ENCODE peak calls at places on chromosomes 2 and 18, in ten cellular contexts. One of them, this sample, is unnamed. For H3K4me1, the result is how much of the 10 kb centered on the place peaks cover.

GRCh38 chr2:68880213-68880612 is 9.0 kb upstream of the BMP10 start:
- DNase-seq in lower lobe of right lung: no peak
- DNase-seq in A549: no peak
- DNase-seq in BE2C: no peak
- DNase-seq in Peyer's patch: no peak
- DNase-seq in colonic mucosa: no peak
- DNase-seq in heart left ventricle: no peak
- DNase-seq in pancreas: no peak
- DNase-seq in mammary epithelial cell: no peak
- DNase-seq in tibial artery: no peak
- DNase-seq in this sample: no peak

GRCh38 chr2:69013123-69013836 is at the start of gene ANTXR1:
- DNase-seq in lower lobe of right lung: peak
- DNase-seq in A549: peak
- DNase-seq in BE2C: peak
- DNase-seq in Peyer's patch: peak
- DNase-seq in colonic mucosa: peak
- DNase-seq in heart left ventricle: peak
- DNase-seq in pancreas: no peak
- DNase-seq in mammary epithelial cell: peak
- DNase-seq in tibial artery: peak
- DNase-seq in this sample: peak

GRCh38 chr2:151878655-151879563 is 50.7 kb upstream of the ARL5A start:
- DNase-seq in lower lobe of right lung: no peak
- DNase-seq in A549: no peak
- DNase-seq in BE2C: no peak
- DNase-seq in Peyer's patch: no peak
- DNase-seq in colonic mucosa: no peak
- DNase-seq in heart left ventricle: no peak
- DNase-seq in pancreas: no peak
- DNase-seq in mammary epithelial cell: no peak
- DNase-seq in tibial artery: no peak
- DNase-seq in this sample: no peak

GRCh38 chr2:159124441-159124911 is 156.0 kb downstream of the TANC1 start:
- DNase-seq in lower lobe of right lung: no peak
- DNase-seq in A549: peak
- DNase-seq in BE2C: no peak
- DNase-seq in Peyer's patch: peak
- DNase-seq in colonic mucosa: peak
- DNase-seq in heart left ventricle: no peak
- DNase-seq in pancreas: no peak
- DNase-seq in mammary epithelial cell: peak
- DNase-seq in tibial artery: peak
- DNase-seq in this sample: no peak

GRCh38 chr18:57631697-57632096 is 10.1 kb upstream of the NARS1 start:
- DNase-seq in lower lobe of right lung: no peak
- DNase-seq in A549: no peak
- DNase-seq in BE2C: no peak
- DNase-seq in Peyer's patch: no peak
- DNase-seq in colonic mucosa: no peak
- DNase-seq in heart left ventricle: no peak
- DNase-seq in pancreas: no peak
- DNase-seq in mammary epithelial cell: no peak
- DNase-seq in tibial artery: no peak
- DNase-seq in this sample: no peak

GRCh38 chr2:47784349-47784851 is 1.5 kb downstream of the MSH6 start:
- DNase-seq in lower lobe of right lung: no peak
- DNase-seq in A549: no peak
- DNase-seq in BE2C: no peak
- DNase-seq in Peyer's patch: peak
- DNase-seq in colonic mucosa: peak
- DNase-seq in heart left ventricle: no peak
- DNase-seq in pancreas: peak
- DNase-seq in mammary epithelial cell: no peak
- DNase-seq in tibial artery: no peak
- DNase-seq in this sample: no peak

GRCh38 chr2:215967590-215968373 is 45.6 kb downstream of the MREG start:
- DNase-seq in lower lobe of right lung: no peak
- DNase-seq in A549: no peak
- DNase-seq in BE2C: no peak
- DNase-seq in Peyer's patch: no peak
- DNase-seq in colonic mucosa: no peak
- DNase-seq in heart left ventricle: no peak
- DNase-seq in pancreas: no peak
- DNase-seq in mammary epithelial cell: peak
- DNase-seq in tibial artery: no peak
- DNase-seq in this sample: no peak

GRCh38 chr2:53512071-53512841 is 255.3 kb upstream of the CHAC2 start:
- DNase-seq in lower lobe of right lung: no peak
- DNase-seq in A549: no peak
- DNase-seq in BE2C: no peak
- DNase-seq in Peyer's patch: no peak
- DNase-seq in colonic mucosa: no peak
- DNase-seq in heart left ventricle: no peak
- DNase-seq in pancreas: no peak
- DNase-seq in mammary epithelial cell: peak
- DNase-seq in tibial artery: no peak
- DNase-seq in this sample: no peak

GRCh38 chr2:42918041-42918440 is 125.7 kb upstream of the HAAO start:
- DNase-seq in lower lobe of right lung: no peak
- DNase-seq in A549: no peak
- DNase-seq in BE2C: no peak
- DNase-seq in Peyer's patch: no peak
- DNase-seq in colonic mucosa: no peak
- DNase-seq in heart left ventricle: no peak
- DNase-seq in pancreas: no peak
- DNase-seq in mammary epithelial cell: no peak
- DNase-seq in tibial artery: no peak
- DNase-seq in this sample: no peak

GRCh38 chr18:63518178-63519012 is 23.8 kb upstream of the SERPINB12 start:
- DNase-seq in lower lobe of right lung: no peak
- DNase-seq in A549: peak
- DNase-seq in BE2C: peak
- DNase-seq in Peyer's patch: no peak
- DNase-seq in colonic mucosa: peak
- DNase-seq in heart left ventricle: peak
- DNase-seq in pancreas: peak
- DNase-seq in mammary epithelial cell: peak
- DNase-seq in tibial artery: peak
- DNase-seq in this sample: no peak

GRCh38 chr2:170177950-170178781 is at the start of gene MYO3B:
- DNase-seq in lower lobe of right lung: no peak
- DNase-seq in A549: no peak
- DNase-seq in BE2C: no peak
- DNase-seq in Peyer's patch: no peak
- DNase-seq in colonic mucosa: no peak
- DNase-seq in heart left ventricle: no peak
- DNase-seq in pancreas: no peak
- DNase-seq in mammary epithelial cell: no peak
- DNase-seq in tibial artery: no peak
- DNase-seq in this sample: no peak

GRCh38 chr2:86703704-86704370 is 16.3 kb upstream of the RMND5A start:
- DNase-seq in lower lobe of right lung: no peak
- DNase-seq in A549: no peak
- DNase-seq in BE2C: peak
- DNase-seq in Peyer's patch: peak
- DNase-seq in colonic mucosa: peak
- DNase-seq in heart left ventricle: peak
- DNase-seq in pancreas: peak
- DNase-seq in mammary epithelial cell: peak
- DNase-seq in tibial artery: no peak
- DNase-seq in this sample: peak

GRCh38 chr2:68698567-68699377 is 35.8 kb upstream of the ARHGAP25 start:
- DNase-seq in lower lobe of right lung: no peak
- DNase-seq in A549: no peak
- DNase-seq in BE2C: no peak
- DNase-seq in Peyer's patch: no peak
- DNase-seq in colonic mucosa: no peak
- DNase-seq in heart left ventricle: no peak
- DNase-seq in pancreas: no peak
- DNase-seq in mammary epithelial cell: no peak
- DNase-seq in tibial artery: no peak
- DNase-seq in this sample: no peak

GRCh38 chr2:48287971-48288370 is 242.0 kb upstream of the STON1 start:
- DNase-seq in lower lobe of right lung: no peak
- DNase-seq in A549: no peak
- DNase-seq in BE2C: no peak
- DNase-seq in Peyer's patch: no peak
- DNase-seq in colonic mucosa: no peak
- DNase-seq in heart left ventricle: no peak
- DNase-seq in pancreas: no peak
- DNase-seq in mammary epithelial cell: no peak
- DNase-seq in tibial artery: no peak
- DNase-seq in this sample: no peak

GRCh38 chr2:12987246-12987645 is 270.5 kb downstream of the TRIB2 start:
- DNase-seq in lower lobe of right lung: no peak
- DNase-seq in A549: no peak
- DNase-seq in BE2C: no peak
- DNase-seq in Peyer's patch: no peak
- DNase-seq in colonic mucosa: no peak
- DNase-seq in heart left ventricle: no peak
- DNase-seq in pancreas: no peak
- DNase-seq in mammary epithelial cell: no peak
- DNase-seq in tibial artery: no peak
- DNase-seq in this sample: no peak

GRCh38 chr18:76256897-76257500 is 238.0 kb downstream of the ZNF516 start:
- DNase-seq in lower lobe of right lung: no peak
- DNase-seq in A549: peak
- DNase-seq in BE2C: peak
- DNase-seq in Peyer's patch: no peak
- DNase-seq in colonic mucosa: no peak
- DNase-seq in heart left ventricle: no peak
- DNase-seq in pancreas: no peak
- DNase-seq in mammary epithelial cell: peak
- DNase-seq in tibial artery: no peak
- DNase-seq in this sample: peak

GRCh38 chr2:198657520-198658121 is 800.1 kb downstream of the SATB2 start:
- DNase-seq in lower lobe of right lung: no peak
- DNase-seq in A549: no peak
- DNase-seq in BE2C: peak
- DNase-seq in Peyer's patch: no peak
- DNase-seq in colonic mucosa: peak
- DNase-seq in heart left ventricle: no peak
- DNase-seq in pancreas: no peak
- DNase-seq in mammary epithelial cell: peak
- DNase-seq in tibial artery: no peak
- DNase-seq in this sample: no peak

GRCh38 chr2:147910990-147911473 is 66.2 kb downstream of the ACVR2A start:
- DNase-seq in lower lobe of right lung: no peak
- DNase-seq in A549: no peak
- DNase-seq in BE2C: peak
- DNase-seq in Peyer's patch: no peak
- DNase-seq in colonic mucosa: peak
- DNase-seq in heart left ventricle: peak
- DNase-seq in pancreas: peak
- DNase-seq in mammary epithelial cell: peak
- DNase-seq in tibial artery: no peak
- DNase-seq in this sample: no peak

GRCh38 chr2:46518848-46519247 is 39.5 kb downstream of the TMEM247 start:
- DNase-seq in lower lobe of right lung: no peak
- DNase-seq in A549: no peak
- DNase-seq in BE2C: no peak
- DNase-seq in Peyer's patch: no peak
- DNase-seq in colonic mucosa: peak
- DNase-seq in heart left ventricle: peak
- DNase-seq in pancreas: no peak
- DNase-seq in mammary epithelial cell: no peak
- DNase-seq in tibial artery: peak
- DNase-seq in this sample: peak

GRCh38 chr2:173943738-173944137 is 21.4 kb downstream of the SP3 start:
- DNase-seq in lower lobe of right lung: no peak
- DNase-seq in A549: no peak
- DNase-seq in BE2C: no peak
- DNase-seq in Peyer's patch: no peak
- DNase-seq in colonic mucosa: no peak
- DNase-seq in heart left ventricle: no peak
- DNase-seq in pancreas: no peak
- DNase-seq in mammary epithelial cell: no peak
- DNase-seq in tibial artery: no peak
- DNase-seq in this sample: no peak
- H3K4me1 ChIP-seq in lower lobe of right lung: half or more
- H3K4me1 ChIP-seq in A549: half or more
- H3K4me1 ChIP-seq in BE2C: under half
- H3K4me1 ChIP-seq in Peyer's patch: under half
- H3K4me1 ChIP-seq in colonic mucosa: under half
- H3K4me1 ChIP-seq in heart left ventricle: half or more
- H3K4me1 ChIP-seq in pancreas: under half
- H3K4me1 ChIP-seq in mammary epithelial cell: under half
- H3K4me1 ChIP-seq in tibial artery: half or more
- H3K4me1 ChIP-seq in this sample: half or more

GRCh38 chr2:20421988-20422678 is 24.7 kb upstream of the RHOB start:
- DNase-seq in lower lobe of right lung: peak
- DNase-seq in A549: no peak
- DNase-seq in BE2C: no peak
- DNase-seq in Peyer's patch: no peak
- DNase-seq in colonic mucosa: peak
- DNase-seq in heart left ventricle: peak
- DNase-seq in pancreas: peak
- DNase-seq in mammary epithelial cell: peak
- DNase-seq in tibial artery: peak
- DNase-seq in this sample: peak
- TF ChIP-seq CTCF in lower lobe of right lung: no peak
- TF ChIP-seq CTCF in A549: no peak
- TF ChIP-seq CTCF in BE2C: no peak
- TF ChIP-seq CTCF in Peyer's patch: no peak
- TF ChIP-seq CTCF in colonic mucosa: no peak
- TF ChIP-seq CTCF in heart left ventricle: no peak
- TF ChIP-seq CTCF in pancreas: no peak
- TF ChIP-seq CTCF in mammary epithelial cell: no peak
- TF ChIP-seq CTCF in tibial artery: no peak
- TF ChIP-seq CTCF in this sample: no peak

GRCh38 chr2:101861382-101861781 is 130.4 kb upstream of the IL1R2 start:
- DNase-seq in lower lobe of right lung: no peak
- DNase-seq in A549: no peak
- DNase-seq in BE2C: no peak
- DNase-seq in Peyer's patch: no peak
- DNase-seq in colonic mucosa: no peak
- DNase-seq in heart left ventricle: no peak
- DNase-seq in pancreas: no peak
- DNase-seq in mammary epithelial cell: no peak
- DNase-seq in tibial artery: no peak
- DNase-seq in this sample: no peak
- H3K4me1 ChIP-seq in lower lobe of right lung: under half
- H3K4me1 ChIP-seq in A549: under half
- H3K4me1 ChIP-seq in BE2C: under half
- H3K4me1 ChIP-seq in Peyer's patch: under half
- H3K4me1 ChIP-seq in colonic mucosa: under half
- H3K4me1 ChIP-seq in heart left ventricle: under half
- H3K4me1 ChIP-seq in pancreas: under half
- H3K4me1 ChIP-seq in mammary epithelial cell: under half
- H3K4me1 ChIP-seq in tibial artery: under half
- H3K4me1 ChIP-seq in this sample: under half

DNA sequence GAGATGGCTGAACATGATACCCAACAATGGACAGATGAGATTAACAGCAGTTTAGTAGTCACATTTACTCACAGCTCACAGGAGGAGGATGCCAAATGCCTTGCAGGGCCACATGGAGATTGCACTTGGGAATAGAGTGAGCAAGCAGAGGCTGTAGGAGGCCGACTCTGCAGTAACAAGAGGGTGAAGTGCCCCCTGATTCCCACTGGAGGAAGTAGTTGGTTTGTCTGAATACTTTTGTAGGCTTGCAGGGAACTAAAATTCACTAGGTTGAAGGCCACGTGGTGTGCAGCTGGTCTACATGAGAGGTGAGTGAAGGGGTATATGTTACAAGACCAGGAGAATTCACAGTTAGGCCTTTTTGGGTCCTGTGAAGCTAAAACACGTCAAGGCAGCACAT is 419.3 kb upstream of the TNP1 start:
- DNase-seq in lower lobe of right lung: no peak
- DNase-seq in A549: no peak
- DNase-seq in BE2C: no peak
- DNase-seq in Peyer's patch: no peak
- DNase-seq in colonic mucosa: no peak
- DNase-seq in heart left ventricle: no peak
- DNase-seq in pancreas: no peak
- DNase-seq in mammary epithelial cell: no peak
- DNase-seq in tibial artery: no peak
- DNase-seq in this sample: no peak
- TF ChIP-seq CTCF in lower lobe of right lung: no peak
- TF ChIP-seq CTCF in A549: no peak
- TF ChIP-seq CTCF in BE2C: no peak
- TF ChIP-seq CTCF in Peyer's patch: no peak
- TF ChIP-seq CTCF in colonic mucosa: no peak
- TF ChIP-seq CTCF in heart left ventricle: no peak
- TF ChIP-seq CTCF in pancreas: no peak
- TF ChIP-seq CTCF in mammary epithelial cell: no peak
- TF ChIP-seq CTCF in tibial artery: no peak
- TF ChIP-seq CTCF in this sample: no peak